ENCODE peak calls at places on chromosomes 4 and X, in five cellular contexts. U is endothelial cell, C is H4, S is HCEC 1CT, T is left cardiac atrium. P is an unnamed sample.

GRCh38 chr4:152159773-152160172 is 376.1 kb downstream of the FBXW7 start:
- DNase-seq in T (no peak), C (no peak), U (no peak), S (no peak), P (no peak)

GRCh38 chr4:185587444-185588161 is 52.3 kb upstream of the PDLIM3 start:
- DNase-seq in T (no peak), S (no peak), U (no peak), C (no peak), P (peak)

GRCh38 chr4:24160358-24160757 is 270.5 kb upstream of the PPARGC1A start:
- DNase-seq in T (no peak), U (no peak), S (no peak), C (no peak), P (no peak)

GRCh38 chr4:141654098-141654497 is 17.7 kb downstream of the IL15 start:
- DNase-seq in S (peak), T (peak), U (peak), C (peak), P (no peak)

GRCh38 chr4:134144337-134144736 is 57.3 kb downstream of the PABPC4L start:
- DNase-seq in S (no peak), T (no peak), C (no peak), U (no peak), P (no peak)

GRCh38 chrX:71996826-71997225 is 86.2 kb downstream of the NHSL2 start:
- DNase-seq in C (no peak), T (peak), S (no peak), U (no peak), P (no peak)

GRCh38 chr4:152415980-152416379 is 119.9 kb downstream of the FBXW7 start:
- DNase-seq in T (no peak), C (no peak), S (peak), U (no peak), P (no peak)

GRCh38 chr4:7557447-7557846 is 122.7 kb upstream of the PSAPL1 start:
- DNase-seq in T (no peak), C (no peak), U (no peak), S (peak), P (no peak)

GRCh38 chr4:52869196-52869595 is 7.1 kb downstream of the RASL11B start:
- DNase-seq in T (peak), C (peak), S (no peak), U (no peak), P (no peak)

GRCh38 chrX:44428989-44429627 is 85.6 kb upstream of the EFHC2 start:
- DNase-seq in T (no peak), C (no peak), U (no peak), S (no peak), P (peak)

GRCh38 chrX:48789366-48790220 is 3.2 kb downstream of the GATA1 start:
- DNase-seq in U (no peak), C (no peak), S (no peak), T (no peak), P (no peak)

GRCh38 chrX:8730812-8731578 is 942 bp downstream of the ANOS1 start:
- DNase-seq in S (no peak), T (no peak), C (no peak), U (peak), P (no peak)

GRCh38 chr4:112189754-112190153 is 41.8 kb upstream of the AP1AR start:
- DNase-seq in T (no peak), U (no peak), C (peak), S (peak), P (no peak)

GRCh38 chrX:13469963-13470679 is 99.3 kb upstream of the EGFL6 start:
- DNase-seq in U (no peak), T (no peak), S (peak), C (no peak), P (no peak)

GRCh38 chr4:11367371-11367770 is 61.3 kb downstream of the HS3ST1 start:
- DNase-seq in S (no peak), T (peak), U (no peak), C (peak), P (no peak)

GRCh38 chrX:97909245-97909644 is 1025.5 kb downstream of the RPA4 start:
- DNase-seq in C (no peak), U (no peak), T (no peak), S (no peak), P (no peak)

GRCh38 chr4:30754021-30754420 is 33.9 kb downstream of the PCDH7 start:
- DNase-seq in T (no peak), U (no peak), C (peak), S (peak), P (no peak)

GRCh38 chrX:135168533-135168932 is 2.7 kb downstream of the CT55 start:
- DNase-seq in U (no peak), S (no peak), C (no peak), T (no peak), P (no peak)

GRCh38 chrX:110992611-110993010 is 103.4 kb upstream of the PAK3 start:
- DNase-seq in S (no peak), T (no peak), C (peak), U (peak), P (peak)

GRCh38 chr4:40908297-40908696 is 158.5 kb downstream of the NSUN7 start:
- DNase-seq in T (no peak), C (no peak), S (no peak), U (no peak), P (no peak)

GRCh38 chr4:169385356-169385755 is 114.6 kb upstream of the SH3RF1 start:
- DNase-seq in C (no peak), T (no peak), S (peak), U (no peak), P (no peak)

GRCh38 chrX:104922206-104922621 is 298.3 kb downstream of the TEX13A start:
- DNase-seq in S (peak), T (peak), U (peak), C (peak), P (peak)

GRCh38 chr4:158322119-158322518 is 111.8 kb downstream of the TMEM144 start:
- DNase-seq in C (no peak), T (no peak), S (no peak), U (no peak), P (no peak)

GRCh38 chr4:177554966-177555574 is 112.8 kb upstream of the AGA start:
- DNase-seq in T (no peak), C (peak), S (peak), U (peak), P (peak)

GRCh38 chr4:169593050-169593449 is 19.3 kb downstream of the NEK1 start:
- DNase-seq in U (no peak), T (no peak), S (no peak), C (no peak), P (no peak)

GRCh38 chr4:153234923-153235322 is 30.7 kb downstream of the TRIM2 start:
- DNase-seq in T (no peak), U (no peak), C (peak), S (peak), P (no peak)

GRCh38 chr4:26047795-26048194 is 133.8 kb downstream of the SMIM20 start:
- DNase-seq in T (no peak), S (no peak), C (no peak), U (no peak), P (no peak)

GRCh38 chrX:137215467-137215866 is 181.7 kb upstream of the GPR101 start:
- DNase-seq in S (no peak), U (no peak), C (no peak), T (no peak), P (no peak)

GRCh38 chrX:147485207-147485606 is 426.5 kb upstream of the FMR1 start:
- DNase-seq in U (no peak), S (no peak), C (no peak), T (no peak), P (no peak)

GRCh38 chr4:102500371-102501175 is 586 bp upstream of the NFKB1 start:
- DNase-seq in S (peak), U (no peak), T (peak), C (peak), P (peak)

GRCh38 chr4:76729991-76730390 is 168.0 kb downstream of the SOWAHB start:
- DNase-seq in S (no peak), U (no peak), C (no peak), T (no peak), P (no peak)

GRCh38 chr4:40856836-40857362 is 107.1 kb downstream of the NSUN7 start:
- DNase-seq in S (no peak), C (no peak), T (peak), U (peak), P (peak)

GRCh38 chrX:106932960-106933537 is 12.8 kb downstream of the CLDN2 start:
- DNase-seq in U (no peak), S (no peak), C (no peak), T (no peak), P (no peak)